ENCODE peak calls at places on chromosomes 16 and 17, in eight cellular contexts. U is LoVo, L is posterior cingulate gyrus, S is AG04450, B is foreskin keratinocyte, G is NCI-H460, D is GOT3, W is skeletal muscle cell. C is an unnamed sample.

GRCh38 chr17:33506889-33507650 is 214.0 kb upstream of the ASIC2 start:
- DNase-seq in L (no peak), B (no peak), W (no peak), S (no peak), U (no peak), D (no peak), G (no peak), C (no peak)

GRCh38 chr16:84115919-84116719 is 623 bp downstream of the MBTPS1 start:
- DNase-seq in G (no peak), D (no peak), U (peak), B (peak), W (no peak), S (no peak), L (peak), C (peak)

GRCh38 chr17:38606646-38607611 is 1.2 kb upstream of the SRCIN1 start:
- DNase-seq in L (peak), D (no peak), U (no peak), B (no peak), S (no peak), G (no peak), W (no peak), C (no peak)

GRCh38 chr17:68580236-68580903 is 20.8 kb downstream of the FAM20A start:
- DNase-seq in D (no peak), W (peak), S (no peak), L (no peak), B (no peak), U (no peak), G (no peak), C (no peak)

GRCh38 chr17:3885970-3886369 is 6.9 kb downstream of the CAMKK1 start:
- DNase-seq in U (no peak), D (no peak), W (no peak), B (no peak), G (peak), S (no peak), L (no peak), C (no peak)

GRCh38 chr16:76791151-76791550 is 399.8 kb upstream of the MON1B start:
- DNase-seq in G (no peak), U (no peak), W (no peak), D (no peak), L (no peak), B (no peak), S (no peak), C (no peak)

GRCh38 chr17:65123757-65124675 is 13.2 kb upstream of the RGS9 start:
- DNase-seq in B (no peak), G (no peak), U (no peak), L (no peak), D (no peak), S (no peak), W (no peak), C (no peak)

GRCh38 chr17:44792276-44792675 is 33.5 kb downstream of the ADAM11 start:
- DNase-seq in G (no peak), S (peak), W (no peak), B (peak), U (no peak), L (no peak), D (no peak), C (no peak)

GRCh38 chr16:22174642-22175041 is 12.3 kb downstream of the SDR42E2 start:
- DNase-seq in D (no peak), L (no peak), G (no peak), B (no peak), W (no peak), S (no peak), U (no peak), C (no peak)

GRCh38 chr16:2520784-2521577 is 810 bp downstream of the AMDHD2 start:
- DNase-seq in G (no peak), L (no peak), D (no peak), W (no peak), S (no peak), B (peak), U (no peak), C (peak)

GRCh38 chr16:54407596-54407995 is 121.0 kb upstream of the IRX3 start:
- DNase-seq in G (no peak), S (no peak), U (no peak), W (peak), D (no peak), B (peak), L (no peak), C (no peak)

GRCh38 chr17:44926841-44927525 is 11.7 kb upstream of the GFAP start:
- DNase-seq in G (no peak), S (no peak), D (no peak), L (no peak), B (no peak), U (no peak), W (no peak), C (no peak)

GRCh38 chr17:45155029-45155428 is 6.6 kb upstream of the HEXIM2 start:
- DNase-seq in L (no peak), S (no peak), W (no peak), B (no peak), D (no peak), U (no peak), G (no peak), C (no peak)

GRCh38 chr17:21275579-21276339 is 8.8 kb upstream of the MAP2K3 start:
- DNase-seq in L (peak), D (peak), U (peak), W (no peak), B (no peak), S (no peak), G (peak), C (peak)

GRCh38 chr16:57634171-57634570 is 5.7 kb downstream of the ADGRG1 start:
- DNase-seq in D (no peak), G (no peak), B (no peak), L (no peak), S (no peak), U (peak), W (no peak), C (peak)

GRCh38 chr16:76583466-76583865 is 306.3 kb downstream of the CNTNAP4 start:
- DNase-seq in D (no peak), W (no peak), L (peak), U (no peak), S (no peak), B (no peak), G (no peak), C (no peak)

GRCh38 chr16:56609463-56609921 is 1.1 kb downstream of the MT2A start:
- DNase-seq in U (no peak), S (no peak), D (no peak), W (peak), G (peak), L (no peak), B (peak), C (peak)

GRCh38 chr17:32953883-32954282 is 25.9 kb downstream of the TMEM98 start:
- DNase-seq in L (no peak), D (no peak), S (no peak), W (no peak), B (no peak), G (no peak), U (no peak), C (no peak)

GRCh38 chr17:73133911-73134649 is 30.7 kb upstream of the SSTR2 start:
- DNase-seq in S (no peak), G (no peak), D (no peak), U (no peak), W (no peak), L (no peak), B (no peak), C (no peak)

GRCh38 chr16:14423344-14423743 is 206.7 kb downstream of the PARN start:
- DNase-seq in L (no peak), G (no peak), S (no peak), W (no peak), B (no peak), U (peak), D (no peak), C (no peak)

GRCh38 chr17:73784015-73784603 is 139.9 kb upstream of the SDK2 start:
- DNase-seq in B (no peak), U (no peak), S (no peak), L (no peak), G (no peak), W (no peak), D (no peak), C (no peak)

GRCh38 chr17:58487589-58488427 is at the start of gene HSF5:
- DNase-seq in D (no peak), G (no peak), U (no peak), L (no peak), S (no peak), B (no peak), W (no peak), C (no peak)

GRCh38 chr17:13160281-13160680 is 142.5 kb upstream of the ELAC2 start:
- DNase-seq in L (no peak), G (no peak), W (no peak), S (no peak), U (no peak), D (no peak), B (no peak), C (no peak)

GRCh38 chr17:57874434-57875108 is 24.7 kb upstream of the MRPS23 start:
- DNase-seq in G (no peak), S (peak), W (peak), B (no peak), L (peak), D (peak), U (no peak), C (no peak)

GRCh38 chr17:74430706-74431567 is 951 bp upstream of the GPRC5C start:
- DNase-seq in S (no peak), G (peak), W (no peak), D (peak), U (peak), L (peak), B (peak), C (no peak)

GRCh38 chr16:14350081-14350480 is 279.0 kb downstream of the MRTFB start:
- DNase-seq in G (no peak), B (no peak), D (no peak), U (no peak), S (no peak), L (no peak), W (no peak), C (no peak)

GRCh38 chr16:49921791-49922456 is 66.0 kb upstream of the ZNF423 start:
- DNase-seq in G (peak), U (peak), W (peak), S (no peak), L (peak), B (no peak), D (no peak), C (peak)

GRCh38 chr17:79797492-79798295 is 817 bp upstream of the CBX8 start:
- DNase-seq in S (no peak), L (no peak), D (no peak), B (no peak), U (no peak), W (no peak), G (no peak), C (no peak)

GRCh38 chr16:84917492-84917891 is 93.8 kb downstream of the ZDHHC7 start:
- DNase-seq in B (no peak), D (no peak), W (no peak), G (no peak), L (no peak), S (no peak), U (no peak), C (no peak)

C was measured in SK-MEL-5.